ENCODE peak calls at places on chromosomes 7 and 10, in ten cellular contexts. E is GM13976, L is testis, R is HFFc6, M is kidney epithelial cell, C is GM20000, S is cardiac muscle cell, G is lower lobe of right lung, T is fibroblast of lung, A is epithelial cell of esophagus. F is an unnamed sample.

GRCh38 chr7:20217193-20217948 is at the start of gene MACC1:
- DNase-seq in R (no peak), L (no peak), C (peak), E (no peak), T (no peak), A (peak), G (peak), M (peak), S (no peak), F (no peak)

GRCh38 chr10:89793649-89794254 is 92.4 kb downstream of the KIF20B start:
- DNase-seq in T (peak), S (peak), A (peak), C (peak), R (peak), M (peak), G (no peak), E (peak), L (peak), F (peak)

GRCh38 chr7:68684246-68684850 is 913.9 kb upstream of the AUTS2 start:
- DNase-seq in A (no peak), R (no peak), G (no peak), C (no peak), L (peak), T (peak), E (no peak), S (peak), M (no peak), F (no peak)

GRCh38 chr7:4173615-4174014 is 508.5 kb upstream of the FOXK1 start:
- DNase-seq in G (no peak), M (no peak), T (no peak), L (no peak), E (no peak), A (no peak), R (no peak), S (no peak), C (no peak), F (no peak)

GRCh38 chr10:111379521-111379920 is 302.7 kb downstream of the ADRA2A start:
- DNase-seq in G (no peak), R (no peak), E (no peak), A (no peak), L (peak), C (no peak), T (no peak), M (no peak), S (no peak), F (no peak)

GRCh38 chr10:31278279-31278941 is 40.6 kb upstream of the ZEB1 start:
- DNase-seq in S (peak), G (no peak), R (no peak), M (no peak), A (no peak), C (no peak), L (no peak), T (peak), E (no peak), F (no peak)

GRCh38 chr10:77710081-77710551 is 72.5 kb upstream of the KCNMA1 start:
- DNase-seq in G (no peak), S (no peak), C (no peak), T (no peak), M (no peak), E (no peak), L (no peak), A (no peak), R (no peak), F (no peak)

GRCh38 chr10:20233423-20233822 is 417.2 kb downstream of the PLXDC2 start:
- DNase-seq in L (no peak), G (no peak), E (no peak), A (no peak), T (no peak), S (peak), M (no peak), C (no peak), R (no peak), F (no peak)

GRCh38 chr7:9645756-9646155 is 1212.3 kb downstream of the NXPH1 start:
- DNase-seq in A (no peak), S (no peak), T (peak), E (no peak), C (no peak), L (no peak), R (no peak), M (peak), G (no peak), F (no peak)

GRCh38 chr10:60955957-60956425 is 12.0 kb upstream of the RHOBTB1 start:
- DNase-seq in L (no peak), E (no peak), M (no peak), A (peak), G (no peak), T (peak), C (no peak), S (peak), R (peak), F (no peak)

GRCh38 chr7:49775065-49775948 is 1.9 kb downstream of the VWC2 start:
- DNase-seq in G (peak), M (no peak), E (peak), R (no peak), A (no peak), C (peak), T (no peak), S (peak), L (no peak), F (no peak)

GRCh38 chr10:102775973-102776669 is 32.4 kb downstream of the WBP1L start:
- DNase-seq in C (no peak), M (no peak), L (peak), S (peak), G (peak), R (peak), A (peak), T (peak), E (no peak), F (peak)

GRCh38 chr10:86918022-86918471 is 39.4 kb downstream of the MMRN2 start:
- DNase-seq in L (no peak), C (no peak), E (no peak), M (no peak), S (peak), R (peak), A (peak), T (peak), G (no peak), F (no peak)

GRCh38 chr10:5665380-5666323 is 743 bp downstream of the ASB13 start:
- DNase-seq in C (peak), L (peak), R (peak), S (no peak), T (peak), G (peak), M (no peak), E (peak), A (no peak), F (no peak)

GRCh38 chr10:107083388-107084009 is 81.0 kb downstream of the SORCS1 start:
- DNase-seq in G (no peak), S (no peak), A (no peak), E (no peak), R (no peak), T (no peak), C (no peak), L (no peak), M (no peak), F (no peak)

GRCh38 chr10:48251525-48252353 is 22.8 kb downstream of the FRMPD2 start:
- DNase-seq in M (no peak), S (no peak), E (no peak), G (no peak), T (no peak), A (peak), R (no peak), C (no peak), L (no peak), F (no peak)

GRCh38 chr7:101952355-101953247 is 135.2 kb downstream of the CUX1 start:
- DNase-seq in T (peak), R (peak), L (no peak), S (peak), C (no peak), E (no peak), G (no peak), A (peak), M (no peak), F (no peak)

GRCh38 chr10:116809528-116810500 is 39.5 kb upstream of the ENO4 start:
- DNase-seq in E (no peak), S (peak), G (no peak), M (no peak), L (peak), C (no peak), T (no peak), A (peak), R (peak), F (no peak)

GRCh38 chr10:127277063-127277462 is 80.7 kb upstream of the INSYN2A start:
- DNase-seq in A (no peak), C (no peak), E (no peak), M (no peak), S (no peak), L (no peak), G (no peak), T (peak), R (no peak), F (no peak)

GRCh38 chr7:100673942-100674431 is 447 bp downstream of the GNB2 start:
- DNase-seq in M (no peak), R (no peak), C (peak), L (peak), E (peak), G (peak), A (peak), S (no peak), T (no peak), F (no peak)

GRCh38 chr7:128921866-128922440 is 11.4 kb upstream of the KCP start:
- DNase-seq in S (no peak), T (no peak), G (no peak), C (no peak), R (no peak), A (no peak), E (no peak), M (no peak), L (no peak), F (no peak)

GRCh38 chr7:114190387-114190786 is 224.2 kb upstream of the FOXP2 start:
- DNase-seq in R (no peak), S (no peak), G (no peak), C (no peak), M (no peak), L (no peak), E (no peak), A (no peak), T (no peak), F (no peak)

GRCh38 chr7:68691261-68692216 is 906.7 kb upstream of the AUTS2 start:
- DNase-seq in C (no peak), A (no peak), M (peak), R (peak), G (no peak), L (no peak), T (peak), S (peak), E (no peak), F (no peak)

GRCh38 chr10:31961675-31962074 is 33.0 kb upstream of the ARHGAP12 start:
- DNase-seq in L (no peak), G (no peak), R (peak), C (no peak), M (no peak), E (peak), A (peak), T (peak), S (peak), F (no peak)

GRCh38 chr7:149715476-149715875 is 57.9 kb downstream of the ZNF467 start:
- DNase-seq in A (peak), E (no peak), G (peak), M (no peak), T (no peak), C (no peak), R (no peak), L (peak), S (no peak), F (no peak)

GRCh38 chr7:149717481-149717880 is 55.9 kb downstream of the ZNF467 start:
- DNase-seq in C (no peak), E (no peak), L (peak), R (no peak), G (no peak), T (no peak), S (no peak), A (no peak), M (no peak), F (no peak)

GRCh38 chr7:149714910-149715471 is 58.4 kb downstream of the ZNF467 start:
- DNase-seq in S (peak), A (peak), M (no peak), G (peak), L (peak), T (peak), C (no peak), E (no peak), R (no peak), F (no peak)

GRCh38 chr7:149716932-149717307 is 56.5 kb downstream of the ZNF467 start:
- DNase-seq in T (no peak), M (no peak), G (no peak), S (no peak), A (peak), R (no peak), E (no peak), C (no peak), L (peak), F (no peak)

GRCh38 chr7:149716007-149716931 is 57.1 kb downstream of the ZNF467 start:
- DNase-seq in G (no peak), E (peak), M (no peak), L (peak), A (peak), S (no peak), C (no peak), R (peak), T (peak), F (no peak)
- TF ChIP-seq CTCF in G (no peak), E (no peak), M (no peak), L (no peak), A (no peak), S (no peak), C (no peak), R (no peak), T (no peak), F (no peak)

GRCh38 chr10:377228-377627 is 242.0 kb downstream of the ZMYND11 start:
- DNase-seq in R (no peak), L (no peak), C (no peak), M (no peak), G (no peak), S (no peak), T (no peak), A (no peak), E (no peak), F (no peak)
- TF ChIP-seq CTCF in R (no peak), L (no peak), C (no peak), M (no peak), G (no peak), S (no peak), T (no peak), A (no peak), E (no peak), F (no peak)

GRCh38 chr10:78718032-78718572 is 350.7 kb upstream of the ZMIZ1 start:
- DNase-seq in T (peak), E (no peak), S (no peak), M (no peak), R (no peak), C (no peak), L (no peak), G (no peak), A (no peak), F (no peak)

GRCh38 chr10:78719276-78719675 is 349.5 kb upstream of the ZMIZ1 start:
- DNase-seq in E (no peak), S (no peak), C (no peak), A (no peak), G (no peak), T (no peak), L (no peak), R (no peak), M (no peak), F (no peak)

GRCh38 chr10:78716034-78716660 is 352.6 kb upstream of the ZMIZ1 start:
- DNase-seq in C (no peak), L (no peak), M (no peak), G (no peak), R (no peak), A (no peak), T (no peak), S (no peak), E (no peak), F (no peak)

GRCh38 chr10:78715435-78715834 is 353.3 kb upstream of the ZMIZ1 start:
- DNase-seq in T (peak), E (no peak), M (no peak), R (no peak), A (no peak), C (no peak), L (no peak), S (no peak), G (no peak), F (no peak)

GRCh38 chr10:78717200-78717599 is 351.6 kb upstream of the ZMIZ1 start:
- DNase-seq in T (peak), E (no peak), A (peak), M (no peak), G (no peak), R (peak), C (no peak), S (peak), L (no peak), F (no peak)
- TF ChIP-seq CTCF in T (no peak), E (no peak), A (no peak), M (no peak), G (no peak), R (no peak), C (no peak), S (no peak), L (no peak), F (no peak)

GRCh38 chr7:17939670-17940301 is 508 bp downstream of the SNX13 start:
- DNase-seq in L (peak), S (peak), E (peak), C (peak), A (peak), G (no peak), R (peak), M (no peak), T (peak), F (no peak)
- TF ChIP-seq CTCF in L (no peak), S (no peak), E (no peak), C (no peak), A (no peak), G (no peak), R (no peak), M (no peak), T (no peak), F (no peak)

GRCh38 chr7:106598663-106599342 is 62.2 kb downstream of the CCDC71L start:
- DNase-seq in E (peak), S (peak), M (peak), C (peak), T (peak), L (peak), R (peak), G (peak), A (peak), F (peak)

GRCh38 chr7:106593028-106593417 is 67.9 kb downstream of the CCDC71L start:
- DNase-seq in S (no peak), E (no peak), G (no peak), C (no peak), L (no peak), R (no peak), M (no peak), T (no peak), A (no peak), F (no peak)

GRCh38 chr7:106597014-106597413 is 63.9 kb downstream of the CCDC71L start:
- DNase-seq in S (no peak), C (no peak), A (no peak), M (no peak), T (no peak), G (no peak), L (no peak), R (no peak), E (no peak), F (no peak)

GRCh38 chr7:106597751-106598619 is 63.0 kb downstream of the CCDC71L start:
- DNase-seq in G (no peak), C (no peak), L (no peak), S (no peak), A (no peak), T (no peak), E (no peak), M (no peak), R (no peak), F (no peak)

GRCh38 chr7:106595922-106596321 is 65.0 kb downstream of the CCDC71L start:
- DNase-seq in S (no peak), T (no peak), A (no peak), R (no peak), L (no peak), C (no peak), G (no peak), E (no peak), M (no peak), F (no peak)
- TF ChIP-seq CTCF in S (no peak), T (no peak), A (no peak), R (no peak), L (no peak), C (no peak), G (no peak), E (no peak), M (no peak), F (no peak)

GRCh38 chr7:37833818-37834146 is 14.6 kb upstream of the NME8 start:
- DNase-seq in G (no peak), L (no peak), E (no peak), M (no peak), T (no peak), A (no peak), C (no peak), R (no peak), S (no peak), F (no peak)

GRCh38 chr7:37831214-37831613 is 17.2 kb upstream of the NME8 start:
- DNase-seq in A (no peak), L (no peak), R (no peak), C (no peak), M (no peak), G (no peak), T (no peak), E (no peak), S (no peak), F (no peak)

GRCh38 chr7:37832194-37832593 is 16.2 kb upstream of the NME8 start:
- DNase-seq in A (peak), C (peak), S (peak), R (no peak), L (peak), G (peak), T (peak), M (no peak), E (peak), F (peak)

GRCh38 chr7:37833107-37833817 is 15.1 kb upstream of the NME8 start:
- DNase-seq in S (peak), M (no peak), L (peak), T (peak), C (peak), R (no peak), A (peak), E (peak), G (peak), F (no peak)
- TF ChIP-seq CTCF in S (peak), M (peak), L (peak), T (peak), C (peak), R (peak), A (peak), E (peak), G (peak), F (peak)

GRCh38 chr10:11668847-11669610 is 57.6 kb upstream of the USP6NL start:
- DNase-seq in G (no peak), M (no peak), C (no peak), S (no peak), E (no peak), L (no peak), R (no peak), T (no peak), A (no peak), F (no peak)

GRCh38 chr10:11661441-11661840 is 50.0 kb upstream of the USP6NL start:
- DNase-seq in E (no peak), S (no peak), M (no peak), T (no peak), R (no peak), C (no peak), G (no peak), A (no peak), L (no peak), F (no peak)

GRCh38 chr10:11667756-11668155 is 56.3 kb upstream of the USP6NL start:
- DNase-seq in S (no peak), G (no peak), E (no peak), M (no peak), C (no peak), A (no peak), R (no peak), L (no peak), T (no peak), F (no peak)

GRCh38 chr10:11658801-11659368 is 47.4 kb upstream of the USP6NL start:
- DNase-seq in R (no peak), S (no peak), M (no peak), E (no peak), L (no peak), T (no peak), G (no peak), C (no peak), A (peak), F (no peak)

GRCh38 chr10:11663763-11664555 is 52.5 kb upstream of the USP6NL start:
- DNase-seq in S (no peak), A (peak), G (no peak), L (no peak), C (peak), E (peak), T (no peak), R (no peak), M (no peak), F (no peak)
- TF ChIP-seq CTCF in S (no peak), A (no peak), G (no peak), L (no peak), C (no peak), E (no peak), T (no peak), R (no peak), M (no peak), F (no peak)

GRCh38 chr7:33781167-33781566 is 124.2 kb upstream of the BMPER start:
- DNase-seq in M (no peak), L (no peak), R (no peak), G (no peak), S (no peak), A (no peak), E (no peak), C (no peak), T (no peak), F (no peak)
- TF ChIP-seq CTCF in M (no peak), L (no peak), R (no peak), G (no peak), S (no peak), A (no peak), E (no peak), C (no peak), T (no peak), F (no peak)

F was measured in tibial nerve.